ENCODE peak calls at places on chromosomes 1 and 21, in seven cellular contexts. One of them, this sample, is unnamed.

GRCh38 chr1:92804721-92805169 is 19.8 kb upstream of the EVI5 start:
- DNase-seq in IMR-90: peak
- DNase-seq in HepG2: peak
- DNase-seq in A549: peak
- DNase-seq in K562: peak
- DNase-seq in SK-N-SH: no peak
- DNase-seq in GM12878: no peak
- DNase-seq in this sample: no peak

GRCh38 chr1:79161077-79161476 is 154.5 kb upstream of the ADGRL4 start:
- DNase-seq in IMR-90: peak
- DNase-seq in HepG2: no peak
- DNase-seq in A549: no peak
- DNase-seq in K562: no peak
- DNase-seq in SK-N-SH: no peak
- DNase-seq in GM12878: no peak
- DNase-seq in this sample: no peak

GRCh38 chr1:5742032-5742431 is 250.2 kb downstream of the NPHP4 start:
- DNase-seq in IMR-90: no peak
- DNase-seq in HepG2: no peak
- DNase-seq in A549: no peak
- DNase-seq in K562: no peak
- DNase-seq in SK-N-SH: no peak
- DNase-seq in GM12878: no peak
- DNase-seq in this sample: no peak

GRCh38 chr1:205665216-205665757 is 15.0 kb downstream of the SLC45A3 start:
- DNase-seq in IMR-90: no peak
- DNase-seq in HepG2: no peak
- DNase-seq in A549: no peak
- DNase-seq in K562: no peak
- DNase-seq in SK-N-SH: no peak
- DNase-seq in GM12878: peak
- DNase-seq in this sample: no peak

GRCh38 chr1:220113136-220113695 is 19.3 kb downstream of the IARS2 start:
- DNase-seq in IMR-90: peak
- DNase-seq in HepG2: peak
- DNase-seq in A549: no peak
- DNase-seq in K562: peak
- DNase-seq in SK-N-SH: peak
- DNase-seq in GM12878: no peak
- DNase-seq in this sample: no peak

GRCh38 chr1:29543586-29543985 is 307.3 kb downstream of the PTPRU start:
- DNase-seq in IMR-90: no peak
- DNase-seq in HepG2: no peak
- DNase-seq in A549: no peak
- DNase-seq in K562: no peak
- DNase-seq in SK-N-SH: no peak
- DNase-seq in GM12878: no peak
- DNase-seq in this sample: no peak

GRCh38 chr1:181061487-181061886 is 27.0 kb upstream of the IER5 start:
- DNase-seq in IMR-90: no peak
- DNase-seq in HepG2: no peak
- DNase-seq in A549: no peak
- DNase-seq in K562: no peak
- DNase-seq in SK-N-SH: no peak
- DNase-seq in GM12878: no peak
- DNase-seq in this sample: no peak

GRCh38 chr1:177185209-177185608 is 14.5 kb downstream of the BRINP2 start:
- DNase-seq in IMR-90: peak
- DNase-seq in HepG2: no peak
- DNase-seq in A549: no peak
- DNase-seq in K562: peak
- DNase-seq in SK-N-SH: no peak
- DNase-seq in GM12878: no peak
- DNase-seq in this sample: no peak

GRCh38 chr1:58406296-58407071 is 140.0 kb downstream of the OMA1 start:
- DNase-seq in IMR-90: no peak
- DNase-seq in HepG2: no peak
- DNase-seq in A549: no peak
- DNase-seq in K562: no peak
- DNase-seq in SK-N-SH: no peak
- DNase-seq in GM12878: no peak
- DNase-seq in this sample: peak

GRCh38 chr1:152899027-152899426 is 9.3 kb upstream of the IVL start:
- DNase-seq in IMR-90: no peak
- DNase-seq in HepG2: no peak
- DNase-seq in A549: no peak
- DNase-seq in K562: no peak
- DNase-seq in SK-N-SH: no peak
- DNase-seq in GM12878: no peak
- DNase-seq in this sample: no peak

GRCh38 chr1:8438449-8438848 is 120.5 kb downstream of the SLC45A1 start:
- DNase-seq in IMR-90: no peak
- DNase-seq in HepG2: no peak
- DNase-seq in A549: no peak
- DNase-seq in K562: no peak
- DNase-seq in SK-N-SH: no peak
- DNase-seq in GM12878: no peak
- DNase-seq in this sample: no peak

GRCh38 chr21:33024278-33025103 is 1.2 kb upstream of the OLIG2 start:
- DNase-seq in IMR-90: no peak
- DNase-seq in HepG2: no peak
- DNase-seq in A549: no peak
- DNase-seq in K562: no peak
- DNase-seq in SK-N-SH: peak
- DNase-seq in GM12878: no peak
- DNase-seq in this sample: no peak

GRCh38 chr21:21436012-21436545 is 437.9 kb downstream of the NCAM2 start:
- DNase-seq in IMR-90: peak
- DNase-seq in HepG2: no peak
- DNase-seq in A549: no peak
- DNase-seq in K562: no peak
- DNase-seq in SK-N-SH: no peak
- DNase-seq in GM12878: no peak
- DNase-seq in this sample: no peak

GRCh38 chr1:15157524-15158399 is 4.2 kb downstream of the TMEM51 start:
- DNase-seq in IMR-90: no peak
- DNase-seq in HepG2: no peak
- DNase-seq in A549: no peak
- DNase-seq in K562: no peak
- DNase-seq in SK-N-SH: no peak
- DNase-seq in GM12878: no peak
- DNase-seq in this sample: no peak

GRCh38 chr1:209266590-209267172 is 316.8 kb upstream of the CAMK1G start:
- DNase-seq in IMR-90: peak
- DNase-seq in HepG2: no peak
- DNase-seq in A549: no peak
- DNase-seq in K562: no peak
- DNase-seq in SK-N-SH: no peak
- DNase-seq in GM12878: no peak
- DNase-seq in this sample: no peak

GRCh38 chr1:201488817-201489581 is 17.9 kb downstream of the CSRP1 start:
- DNase-seq in IMR-90: peak
- DNase-seq in HepG2: no peak
- DNase-seq in A549: peak
- DNase-seq in K562: no peak
- DNase-seq in SK-N-SH: peak
- DNase-seq in GM12878: no peak
- DNase-seq in this sample: no peak

GRCh38 chr1:206940588-206940936 is 5.7 kb downstream of the PIGR start:
- DNase-seq in IMR-90: no peak
- DNase-seq in HepG2: no peak
- DNase-seq in A549: no peak
- DNase-seq in K562: no peak
- DNase-seq in SK-N-SH: no peak
- DNase-seq in GM12878: no peak
- DNase-seq in this sample: no peak

GRCh38 chr1:61941794-61942193 is 199.5 kb downstream of the PATJ start:
- DNase-seq in IMR-90: no peak
- DNase-seq in HepG2: peak
- DNase-seq in A549: no peak
- DNase-seq in K562: no peak
- DNase-seq in SK-N-SH: no peak
- DNase-seq in GM12878: no peak
- DNase-seq in this sample: no peak

GRCh38 chr1:220966874-220967631 is 87.8 kb downstream of the HLX start:
- DNase-seq in IMR-90: peak
- DNase-seq in HepG2: no peak
- DNase-seq in A549: no peak
- DNase-seq in K562: peak
- DNase-seq in SK-N-SH: peak
- DNase-seq in GM12878: no peak
- DNase-seq in this sample: no peak

GRCh38 chr1:66315675-66316074 is 218.3 kb upstream of the SGIP1 start:
- DNase-seq in IMR-90: peak
- DNase-seq in HepG2: no peak
- DNase-seq in A549: peak
- DNase-seq in K562: no peak
- DNase-seq in SK-N-SH: no peak
- DNase-seq in GM12878: no peak
- DNase-seq in this sample: no peak

GRCh38 chr1:245549981-245550701 is 395.4 kb downstream of the KIF26B start:
- DNase-seq in IMR-90: no peak
- DNase-seq in HepG2: no peak
- DNase-seq in A549: no peak
- DNase-seq in K562: no peak
- DNase-seq in SK-N-SH: no peak
- DNase-seq in GM12878: no peak
- DNase-seq in this sample: no peak

GRCh38 chr1:67213164-67213563 is 46.9 kb downstream of the IL23R start:
- DNase-seq in IMR-90: peak
- DNase-seq in HepG2: peak
- DNase-seq in A549: peak
- DNase-seq in K562: peak
- DNase-seq in SK-N-SH: peak
- DNase-seq in GM12878: no peak
- DNase-seq in this sample: no peak

GRCh38 chr1:41322835-41323234 is 38.4 kb upstream of the FOXO6 start:
- DNase-seq in IMR-90: no peak
- DNase-seq in HepG2: peak
- DNase-seq in A549: peak
- DNase-seq in K562: peak
- DNase-seq in SK-N-SH: peak
- DNase-seq in GM12878: no peak
- DNase-seq in this sample: peak

GRCh38 chr21:45522381-45522780 is 19.9 kb downstream of the SLC19A1 start:
- DNase-seq in IMR-90: no peak
- DNase-seq in HepG2: no peak
- DNase-seq in A549: no peak
- DNase-seq in K562: no peak
- DNase-seq in SK-N-SH: no peak
- DNase-seq in GM12878: no peak
- DNase-seq in this sample: no peak

GRCh38 chr21:45522986-45523385 is 19.3 kb downstream of the SLC19A1 start:
- DNase-seq in IMR-90: no peak
- DNase-seq in HepG2: no peak
- DNase-seq in A549: no peak
- DNase-seq in K562: no peak
- DNase-seq in SK-N-SH: no peak
- DNase-seq in GM12878: no peak
- DNase-seq in this sample: no peak

GRCh38 chr21:45523411-45524101 is 18.7 kb downstream of the SLC19A1 start:
- DNase-seq in IMR-90: no peak
- DNase-seq in HepG2: no peak
- DNase-seq in A549: no peak
- DNase-seq in K562: no peak
- DNase-seq in SK-N-SH: no peak
- DNase-seq in GM12878: no peak
- DNase-seq in this sample: no peak

GRCh38 chr21:45519182-45519581 is 23.1 kb downstream of the SLC19A1 start:
- DNase-seq in IMR-90: no peak
- DNase-seq in HepG2: no peak
- DNase-seq in A549: no peak
- DNase-seq in K562: no peak
- DNase-seq in SK-N-SH: no peak
- DNase-seq in GM12878: no peak
- DNase-seq in this sample: no peak

GRCh38 chr21:45521241-45521640 is 21.0 kb downstream of the SLC19A1 start:
- DNase-seq in IMR-90: no peak
- DNase-seq in HepG2: no peak
- DNase-seq in A549: no peak
- DNase-seq in K562: no peak
- DNase-seq in SK-N-SH: no peak
- DNase-seq in GM12878: no peak
- DNase-seq in this sample: no peak
- TF ChIP-seq RFX5 in IMR-90: no peak
- TF ChIP-seq RFX5 in HepG2: no peak
- TF ChIP-seq RFX5 in A549: no peak
- TF ChIP-seq RFX5 in K562: no peak
- TF ChIP-seq RFX5 in SK-N-SH: no peak
- TF ChIP-seq RFX5 in GM12878: no peak
- TF ChIP-seq RFX5 in this sample: no peak

DNA sequence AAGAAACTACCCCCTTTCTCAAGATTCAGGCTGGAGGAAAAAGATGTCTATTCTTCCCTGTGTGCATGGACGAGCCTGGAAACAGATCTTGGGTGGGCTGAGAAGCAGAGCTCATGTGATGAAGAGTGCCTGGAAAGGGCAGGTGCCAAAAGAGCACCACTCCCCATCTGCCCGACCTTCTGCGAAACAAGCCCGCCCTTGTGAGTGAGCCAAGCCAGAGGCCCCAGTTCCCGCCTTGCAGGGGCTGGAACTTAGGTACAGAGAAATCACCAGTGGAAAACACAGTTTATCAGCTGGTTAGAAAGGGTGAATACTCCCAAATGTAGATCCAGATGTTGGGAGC is 26.7 kb upstream of the A3GALT2 start:
- DNase-seq in IMR-90: peak
- DNase-seq in HepG2: peak
- DNase-seq in A549: peak
- DNase-seq in K562: no peak
- DNase-seq in SK-N-SH: no peak
- DNase-seq in GM12878: no peak
- DNase-seq in this sample: no peak
- TF ChIP-seq RFX5 in IMR-90: no peak
- TF ChIP-seq RFX5 in HepG2: no peak
- TF ChIP-seq RFX5 in A549: no peak
- TF ChIP-seq RFX5 in K562: no peak
- TF ChIP-seq RFX5 in SK-N-SH: no peak
- TF ChIP-seq RFX5 in GM12878: no peak
- TF ChIP-seq RFX5 in this sample: no peak

DNA sequence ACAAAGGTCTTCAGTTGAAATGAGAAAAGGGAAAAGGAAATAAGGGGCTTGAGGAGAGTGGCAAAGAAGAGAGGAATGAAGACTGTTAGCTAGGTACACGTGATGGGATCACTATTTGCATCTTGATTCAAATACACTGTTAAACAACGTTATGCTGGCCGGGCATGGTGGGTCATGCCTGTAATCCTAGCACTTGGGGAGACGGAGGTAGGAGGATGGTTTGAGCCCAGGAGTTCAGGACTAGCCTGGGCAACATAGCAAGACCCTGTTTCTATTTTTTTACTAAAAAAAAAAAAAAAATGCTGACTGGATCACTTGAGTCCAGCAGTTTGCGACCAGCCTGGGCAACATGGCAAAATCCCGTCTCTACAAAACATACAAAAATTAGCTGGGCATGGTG is 2.4 kb downstream of the RBM34 start:
- DNase-seq in IMR-90: no peak
- DNase-seq in HepG2: no peak
- DNase-seq in A549: no peak
- DNase-seq in K562: no peak
- DNase-seq in SK-N-SH: no peak
- DNase-seq in GM12878: no peak
- DNase-seq in this sample: no peak
- TF ChIP-seq RFX5 in IMR-90: no peak
- TF ChIP-seq RFX5 in HepG2: no peak
- TF ChIP-seq RFX5 in A549: no peak
- TF ChIP-seq RFX5 in K562: no peak
- TF ChIP-seq RFX5 in SK-N-SH: no peak
- TF ChIP-seq RFX5 in GM12878: no peak
- TF ChIP-seq RFX5 in this sample: no peak

GRCh38 chr21:26686278-26686677 is 113.2 kb upstream of the CYYR1 start:
- DNase-seq in IMR-90: peak
- DNase-seq in HepG2: no peak
- DNase-seq in A549: peak
- DNase-seq in K562: no peak
- DNase-seq in SK-N-SH: peak
- DNase-seq in GM12878: no peak
- DNase-seq in this sample: no peak
- TF ChIP-seq RFX5 in IMR-90: no peak
- TF ChIP-seq RFX5 in HepG2: no peak
- TF ChIP-seq RFX5 in A549: no peak
- TF ChIP-seq RFX5 in K562: no peak
- TF ChIP-seq RFX5 in SK-N-SH: no peak
- TF ChIP-seq RFX5 in GM12878: no peak
- TF ChIP-seq RFX5 in this sample: no peak

This sample was measured in H1.